ENCODE peak calls at places on chromosomes 2 and 18, in six cellular contexts. W is cardiac muscle cell, U is NCI-H446, G is astrocyte of the spinal cord, K is Ammon's horn, H is head of caudate nucleus. Z is an unnamed sample.

GRCh38 chr2:36459725-36460137 is 104.2 kb downstream of the CRIM1 start:
- DNase-seq in W (peak; percentile 78), U (peak; percentile 4), G (peak; percentile 75), K (peak; percentile 29), H (no peak), Z (peak; percentile 28)

GRCh38 chr2:80380767-80381166 is 76.2 kb upstream of the LRRTM1 start:
- DNase-seq in W (no peak), U (no peak), G (no peak), K (peak; percentile 25), H (no peak), Z (no peak)

GRCh38 chr2:238513346-238513745 is 86.6 kb downstream of the ASB1 start:
- DNase-seq in W (no peak), U (peak; percentile 1), G (peak; percentile 37), K (no peak), H (no peak), Z (no peak)

GRCh38 chr18:62523631-62524442 is 1.0 kb downstream of the ZCCHC2 start:
- DNase-seq in W (peak; percentile 77), U (no peak), G (peak; percentile 59), K (peak; percentile 41), H (peak; percentile 46), Z (peak; percentile 37)

GRCh38 chr2:60738679-60739078 is 17.4 kb upstream of the PAPOLG start:
- DNase-seq in W (no peak), U (no peak), G (no peak), K (no peak), H (no peak), Z (no peak)

GRCh38 chr2:16247371-16248177 is 307.2 kb downstream of the MYCN start:
- DNase-seq in W (no peak), U (no peak), G (no peak), K (no peak), H (no peak), Z (no peak)

GRCh38 chr2:61811821-61812220 is 42.0 kb downstream of the FAM161A start:
- DNase-seq in W (no peak), U (no peak), G (no peak), K (no peak), H (no peak), Z (no peak)

GRCh38 chr18:9870431-9871023 is 15.2 kb upstream of the TXNDC2 start:
- DNase-seq in W (no peak), U (no peak), G (no peak), K (no peak), H (no peak), Z (no peak)

GRCh38 chr2:26605195-26605968 is 35.8 kb downstream of the CIB4 start:
- DNase-seq in W (peak; percentile 76), U (peak; percentile 41), G (peak; percentile 35), K (peak; percentile 72), H (no peak), Z (peak; percentile 41)

GRCh38 chr2:65228249-65228750 is 669 bp downstream of the ACTR2 start:
- DNase-seq in W (no peak), U (no peak), G (peak; percentile 60), K (peak; percentile 34), H (no peak), Z (peak; percentile 41)

GRCh38 chr2:64143154-64144056 is 815 bp downstream of the PELI1 start:
- DNase-seq in W (peak; percentile 74), U (no peak), G (peak; percentile 58), K (peak; percentile 35), H (no peak), Z (peak; percentile 61)

GRCh38 chr2:110832740-110833139 is 100.4 kb downstream of the ACOXL start:
- DNase-seq in W (no peak), U (no peak), G (no peak), K (no peak), H (no peak), Z (no peak)